ENCODE peak calls at places on chromosomes 7 and 10, in nine cellular contexts. One of them, this sample, is unnamed.

GRCh38 chr7:36677769-36678435 is 46.4 kb downstream of the AOAH start:
- DNase-seq in MM.1S: no peak
- DNase-seq in K562: no peak
- DNase-seq in fibroblast of lung: no peak
- DNase-seq in astrocyte: no peak
- DNase-seq in GM23248: no peak
- DNase-seq in hepatocyte: no peak
- DNase-seq in mammary epithelial cell: no peak
- DNase-seq in keratinocyte: no peak
- DNase-seq in this sample: no peak

GRCh38 chr10:125057158-125058001 is 103.0 kb downstream of the CTBP2 start:
- DNase-seq in astrocyte: peak; percentile 93
- DNase-seq in mammary epithelial cell: peak; percentile 56
- DNase-seq in hepatocyte: peak; percentile 57
- DNase-seq in GM23248: peak; percentile 85
- DNase-seq in K562: peak; percentile 40
- DNase-seq in keratinocyte: no peak
- DNase-seq in MM.1S: peak; percentile 28
- DNase-seq in fibroblast of lung: peak; percentile 99
- DNase-seq in this sample: peak; percentile 97

GRCh38 chr7:55065511-55066229 is 46.9 kb downstream of the EGFR start:
- DNase-seq in astrocyte: peak; percentile 90
- DNase-seq in fibroblast of lung: peak; percentile 91
- DNase-seq in keratinocyte: no peak
- DNase-seq in K562: no peak
- DNase-seq in GM23248: peak; percentile 93
- DNase-seq in MM.1S: no peak
- DNase-seq in mammary epithelial cell: peak; percentile 79
- DNase-seq in hepatocyte: peak; percentile 69
- DNase-seq in this sample: peak; percentile 34

GRCh38 chr7:4556868-4557620 is 125.1 kb upstream of the FOXK1 start:
- DNase-seq in astrocyte: peak; percentile 51
- DNase-seq in keratinocyte: no peak
- DNase-seq in mammary epithelial cell: peak; percentile 3
- DNase-seq in fibroblast of lung: no peak
- DNase-seq in MM.1S: no peak
- DNase-seq in hepatocyte: no peak
- DNase-seq in K562: no peak
- DNase-seq in GM23248: no peak
- DNase-seq in this sample: no peak

GRCh38 chr7:96089511-96089910 is 232.4 kb downstream of the SLC25A13 start:
- DNase-seq in fibroblast of lung: no peak
- DNase-seq in mammary epithelial cell: no peak
- DNase-seq in K562: no peak
- DNase-seq in GM23248: no peak
- DNase-seq in hepatocyte: no peak
- DNase-seq in astrocyte: no peak
- DNase-seq in MM.1S: no peak
- DNase-seq in keratinocyte: no peak
- DNase-seq in this sample: no peak

GRCh38 chr10:1476106-1476803 is 261.1 kb downstream of the ADARB2 start:
- DNase-seq in mammary epithelial cell: no peak
- DNase-seq in fibroblast of lung: no peak
- DNase-seq in astrocyte: no peak
- DNase-seq in keratinocyte: no peak
- DNase-seq in MM.1S: no peak
- DNase-seq in K562: no peak
- DNase-seq in hepatocyte: no peak
- DNase-seq in GM23248: no peak
- DNase-seq in this sample: peak; percentile 53

GRCh38 chr10:76555271-76555670 is 1082.3 kb downstream of the KCNMA1 start:
- DNase-seq in mammary epithelial cell: no peak
- DNase-seq in astrocyte: no peak
- DNase-seq in hepatocyte: no peak
- DNase-seq in GM23248: no peak
- DNase-seq in fibroblast of lung: no peak
- DNase-seq in MM.1S: no peak
- DNase-seq in keratinocyte: no peak
- DNase-seq in K562: no peak
- DNase-seq in this sample: no peak

GRCh38 chr7:54014765-54015164 is 527.4 kb upstream of the VSTM2A start:
- DNase-seq in keratinocyte: no peak
- DNase-seq in GM23248: no peak
- DNase-seq in astrocyte: no peak
- DNase-seq in MM.1S: no peak
- DNase-seq in hepatocyte: no peak
- DNase-seq in K562: no peak
- DNase-seq in fibroblast of lung: no peak
- DNase-seq in mammary epithelial cell: no peak
- DNase-seq in this sample: no peak

GRCh38 chr10:6052247-6053221 is 9.6 kb downstream of the IL2RA start:
- DNase-seq in MM.1S: peak; percentile 80
- DNase-seq in GM23248: no peak
- DNase-seq in fibroblast of lung: no peak
- DNase-seq in hepatocyte: no peak
- DNase-seq in astrocyte: no peak
- DNase-seq in K562: no peak
- DNase-seq in keratinocyte: no peak
- DNase-seq in mammary epithelial cell: peak; percentile 68
- DNase-seq in this sample: no peak

GRCh38 chr10:106900041-106900674 is 264.3 kb downstream of the SORCS1 start:
- DNase-seq in GM23248: no peak
- DNase-seq in mammary epithelial cell: no peak
- DNase-seq in fibroblast of lung: no peak
- DNase-seq in keratinocyte: no peak
- DNase-seq in astrocyte: no peak
- DNase-seq in hepatocyte: no peak
- DNase-seq in K562: no peak
- DNase-seq in MM.1S: no peak
- DNase-seq in this sample: no peak

GRCh38 chr7:101179780-101180755 is at the start of gene NAT16:
- DNase-seq in astrocyte: no peak
- DNase-seq in GM23248: no peak
- DNase-seq in fibroblast of lung: no peak
- DNase-seq in mammary epithelial cell: no peak
- DNase-seq in MM.1S: no peak
- DNase-seq in keratinocyte: no peak
- DNase-seq in K562: no peak
- DNase-seq in hepatocyte: no peak
- DNase-seq in this sample: peak; percentile 46

GRCh38 chr7:55977831-55978230 is 13.4 kb downstream of the NIPSNAP2 start:
- DNase-seq in hepatocyte: no peak
- DNase-seq in GM23248: peak; percentile 48
- DNase-seq in keratinocyte: no peak
- DNase-seq in MM.1S: no peak
- DNase-seq in fibroblast of lung: peak; percentile 17
- DNase-seq in K562: no peak
- DNase-seq in astrocyte: peak; percentile 75
- DNase-seq in mammary epithelial cell: peak; percentile 20
- DNase-seq in this sample: no peak

GRCh38 chr7:136869991-136870798 is 1.7 kb downstream of the CHRM2 start:
- DNase-seq in keratinocyte: no peak
- DNase-seq in hepatocyte: peak; percentile 8
- DNase-seq in MM.1S: no peak
- DNase-seq in fibroblast of lung: peak; percentile 27
- DNase-seq in mammary epithelial cell: no peak
- DNase-seq in K562: no peak
- DNase-seq in GM23248: peak; percentile 46
- DNase-seq in astrocyte: peak; percentile 25
- DNase-seq in this sample: peak; percentile 48

GRCh38 chr7:108525327-108525984 is 479 bp downstream of the PNPLA8 start:
- DNase-seq in astrocyte: peak; percentile 77
- DNase-seq in GM23248: peak; percentile 87
- DNase-seq in MM.1S: peak; percentile 52
- DNase-seq in keratinocyte: peak; percentile 48
- DNase-seq in fibroblast of lung: peak; percentile 89
- DNase-seq in hepatocyte: peak; percentile 85
- DNase-seq in K562: peak; percentile 66
- DNase-seq in mammary epithelial cell: peak; percentile 86
- DNase-seq in this sample: peak; percentile 92

GRCh38 chr7:91940171-91940570 is 491 bp upstream of the AKAP9 start:
- DNase-seq in keratinocyte: no peak
- DNase-seq in GM23248: peak; percentile 55
- DNase-seq in astrocyte: no peak
- DNase-seq in mammary epithelial cell: no peak
- DNase-seq in fibroblast of lung: peak; percentile 24
- DNase-seq in MM.1S: peak; percentile 44
- DNase-seq in hepatocyte: peak; percentile 43
- DNase-seq in K562: peak; percentile 76
- DNase-seq in this sample: peak; percentile 71

DNA sequence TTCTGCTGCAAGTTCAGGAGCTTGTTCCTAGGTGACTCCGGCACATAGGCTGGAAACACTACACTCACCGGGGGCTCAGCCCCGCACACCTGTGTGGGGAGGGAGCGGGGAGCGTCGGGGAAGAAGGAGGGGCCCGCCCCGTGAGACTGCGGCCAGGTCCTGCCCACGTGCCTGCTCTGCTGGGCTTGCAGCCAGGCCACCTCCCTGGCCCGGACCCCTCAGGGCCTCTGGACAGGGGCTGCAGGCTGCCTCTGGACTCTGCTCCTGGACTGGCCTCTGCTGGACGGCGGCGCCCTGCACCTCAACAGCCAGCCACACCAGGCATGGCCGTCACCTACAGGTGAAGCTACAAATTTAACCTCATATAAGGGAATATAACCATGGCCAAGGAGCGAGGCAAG is 71.8 kb upstream of the FAM20C start:
- DNase-seq in K562: no peak
- DNase-seq in GM23248: no peak
- DNase-seq in astrocyte: no peak
- DNase-seq in MM.1S: no peak
- DNase-seq in keratinocyte: no peak
- DNase-seq in fibroblast of lung: no peak
- DNase-seq in mammary epithelial cell: no peak
- DNase-seq in hepatocyte: peak; percentile 34
- DNase-seq in this sample: peak; percentile 30
- H2AFZ ChIP-seq in K562: no peak overlapping the region
- H2AFZ ChIP-seq in GM23248: no peak overlapping the region
- H2AFZ ChIP-seq in astrocyte: no peak overlapping the region
- H2AFZ ChIP-seq in MM.1S: no peak overlapping the region
- H2AFZ ChIP-seq in keratinocyte: no peak overlapping the region
- H2AFZ ChIP-seq in fibroblast of lung: no peak overlapping the region
- H2AFZ ChIP-seq in mammary epithelial cell: peak overlapping the region; percentile 20
- H2AFZ ChIP-seq in hepatocyte: no peak overlapping the region
- H2AFZ ChIP-seq in this sample: no peak overlapping the region

GRCh38 chr10:4804505-4804904 is 21.5 kb upstream of the AKR1E2 start:
- DNase-seq in hepatocyte: no peak
- DNase-seq in K562: no peak
- DNase-seq in astrocyte: peak; percentile 18
- DNase-seq in mammary epithelial cell: no peak
- DNase-seq in GM23248: peak; percentile 73
- DNase-seq in keratinocyte: no peak
- DNase-seq in MM.1S: no peak
- DNase-seq in fibroblast of lung: no peak
- DNase-seq in this sample: no peak

GRCh38 chr10:4803822-4804221 is 22.2 kb upstream of the AKR1E2 start:
- DNase-seq in MM.1S: no peak
- DNase-seq in hepatocyte: no peak
- DNase-seq in K562: no peak
- DNase-seq in GM23248: no peak
- DNase-seq in fibroblast of lung: no peak
- DNase-seq in astrocyte: no peak
- DNase-seq in mammary epithelial cell: no peak
- DNase-seq in keratinocyte: no peak
- DNase-seq in this sample: no peak

GRCh38 chr10:4806534-4806933 is 19.5 kb upstream of the AKR1E2 start:
- DNase-seq in fibroblast of lung: no peak
- DNase-seq in astrocyte: no peak
- DNase-seq in GM23248: no peak
- DNase-seq in hepatocyte: no peak
- DNase-seq in K562: no peak
- DNase-seq in keratinocyte: no peak
- DNase-seq in MM.1S: peak; percentile 51
- DNase-seq in mammary epithelial cell: no peak
- DNase-seq in this sample: no peak

GRCh38 chr10:4802711-4803487 is 23.1 kb upstream of the AKR1E2 start:
- DNase-seq in hepatocyte: no peak
- DNase-seq in keratinocyte: peak; percentile 46
- DNase-seq in GM23248: no peak
- DNase-seq in fibroblast of lung: no peak
- DNase-seq in K562: no peak
- DNase-seq in MM.1S: no peak
- DNase-seq in astrocyte: no peak
- DNase-seq in mammary epithelial cell: peak; percentile 67
- DNase-seq in this sample: no peak

DNA sequence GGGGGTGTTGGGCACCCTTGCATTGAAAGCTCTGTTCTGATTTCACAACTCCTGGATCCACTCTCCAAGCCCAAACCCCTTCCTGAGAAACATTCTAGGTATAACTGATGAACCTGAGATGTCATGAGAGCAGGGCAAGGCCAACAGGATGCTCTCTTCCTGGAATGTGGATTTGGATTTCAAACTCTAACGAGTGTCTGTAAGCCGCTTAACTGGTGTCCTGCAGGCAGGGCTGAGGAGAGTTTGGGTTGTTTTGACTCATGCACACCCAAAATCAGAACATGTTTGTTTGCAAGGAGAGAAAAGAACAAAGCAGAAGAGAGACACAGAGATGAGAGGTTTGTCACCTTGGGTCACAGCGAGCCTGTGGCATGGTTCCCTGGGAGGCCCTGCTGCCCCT is 24.6 kb upstream of the AKR1E2 start:
- DNase-seq in GM23248: no peak
- DNase-seq in hepatocyte: no peak
- DNase-seq in fibroblast of lung: no peak
- DNase-seq in MM.1S: no peak
- DNase-seq in astrocyte: no peak
- DNase-seq in mammary epithelial cell: no peak
- DNase-seq in K562: no peak
- DNase-seq in keratinocyte: no peak
- DNase-seq in this sample: peak; percentile 10
- TF ChIP-seq EZH2 in GM23248: no peak
- TF ChIP-seq EZH2 in hepatocyte: no peak
- TF ChIP-seq EZH2 in fibroblast of lung: no peak
- TF ChIP-seq EZH2 in MM.1S: no peak
- TF ChIP-seq EZH2 in astrocyte: no peak
- TF ChIP-seq EZH2 in mammary epithelial cell: no peak
- TF ChIP-seq EZH2 in K562: no peak
- TF ChIP-seq EZH2 in keratinocyte: no peak
- TF ChIP-seq EZH2 in this sample: no peak

GRCh38 chr10:70234668-70235447 is 1.6 kb upstream of the PPA1 start:
- DNase-seq in MM.1S: no peak
- DNase-seq in K562: peak; percentile 35
- DNase-seq in keratinocyte: no peak
- DNase-seq in mammary epithelial cell: no peak
- DNase-seq in hepatocyte: peak; percentile 77
- DNase-seq in fibroblast of lung: peak; percentile 79
- DNase-seq in astrocyte: peak; percentile 35
- DNase-seq in GM23248: peak; percentile 95
- DNase-seq in this sample: no peak
- H2AFZ ChIP-seq in MM.1S: no peak overlapping the region
- H2AFZ ChIP-seq in K562: peak overlapping the region; percentile 7
- H2AFZ ChIP-seq in keratinocyte: no peak overlapping the region
- H2AFZ ChIP-seq in mammary epithelial cell: no peak overlapping the region
- H2AFZ ChIP-seq in hepatocyte: no peak overlapping the region
- H2AFZ ChIP-seq in fibroblast of lung: no peak overlapping the region
- H2AFZ ChIP-seq in astrocyte: no peak overlapping the region
- H2AFZ ChIP-seq in GM23248: peak overlapping the region; percentile 41
- H2AFZ ChIP-seq in this sample: no peak overlapping the region

DNA sequence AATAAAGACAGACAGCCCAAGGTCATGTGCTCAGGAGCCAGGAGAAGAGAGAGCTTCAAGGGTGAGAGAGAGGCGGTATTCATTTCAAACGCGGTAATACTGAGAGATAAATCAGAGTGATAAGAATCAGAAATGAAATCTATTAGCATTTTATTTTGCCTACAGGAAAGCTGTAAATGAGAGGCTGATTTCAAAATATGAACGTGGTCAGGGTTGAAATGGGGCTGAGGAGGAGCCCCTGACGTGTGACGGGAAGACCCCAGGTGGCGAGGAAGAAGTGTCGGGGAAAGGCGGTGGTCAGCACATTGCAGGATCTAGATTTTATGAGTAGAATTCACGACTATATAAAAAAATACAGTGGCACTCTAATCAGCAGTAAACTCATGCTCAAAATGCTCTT is 360.4 kb downstream of the PTPRN2 start:
- DNase-seq in mammary epithelial cell: no peak
- DNase-seq in MM.1S: no peak
- DNase-seq in keratinocyte: no peak
- DNase-seq in astrocyte: no peak
- DNase-seq in K562: no peak
- DNase-seq in fibroblast of lung: no peak
- DNase-seq in hepatocyte: no peak
- DNase-seq in GM23248: no peak
- DNase-seq in this sample: no peak
- TF ChIP-seq EZH2 in mammary epithelial cell: no peak
- TF ChIP-seq EZH2 in MM.1S: no peak
- TF ChIP-seq EZH2 in keratinocyte: no peak
- TF ChIP-seq EZH2 in astrocyte: no peak
- TF ChIP-seq EZH2 in K562: no peak
- TF ChIP-seq EZH2 in fibroblast of lung: no peak
- TF ChIP-seq EZH2 in hepatocyte: no peak
- TF ChIP-seq EZH2 in GM23248: no peak
- TF ChIP-seq EZH2 in this sample: no peak

This sample was measured in neural progenitor cell.